ENCODE peak calls at places on chromosome 2, in ten cellular contexts. V is HTR-8/SVneo; I is LoVo; X is cardiac muscle cell; F is psoas muscle; D is activated CD4-positive, alpha-beta T cell treated with anti-CD3 and anti-CD28 coated beads for 4 hours; P is ELR; B is HFF-Myc; G is ovary; L is K562. Y is an unnamed sample.

GRCh38 chr2:169066817-169067356 is 2.5 kb upstream of the DHRS9 start:
- DNase-seq in I (no peak), X (no peak), B (no peak), L (no peak), D (no peak), G (no peak), F (no peak), V (no peak), P (no peak), Y (no peak)

GRCh38 chr2:12948231-12948962 is 231.7 kb downstream of the TRIB2 start:
- DNase-seq in D (no peak), P (peak), F (no peak), X (no peak), L (no peak), G (no peak), B (peak), V (no peak), I (no peak), Y (no peak)

GRCh38 chr2:149928026-149928425 is 340.5 kb upstream of the MMADHC start:
- DNase-seq in I (no peak), D (no peak), G (no peak), V (no peak), X (no peak), F (no peak), B (no peak), P (no peak), L (no peak), Y (no peak)

GRCh38 chr2:202769201-202769600 is 102.4 kb downstream of the ICA1L start:
- DNase-seq in V (no peak), D (no peak), P (no peak), B (no peak), L (no peak), X (no peak), F (no peak), G (no peak), I (no peak), Y (no peak)

GRCh38 chr2:188395903-188396699 is 104.4 kb downstream of the GULP1 start:
- DNase-seq in X (no peak), L (no peak), V (no peak), B (no peak), I (no peak), P (no peak), D (no peak), G (no peak), F (no peak), Y (no peak)

GRCh38 chr2:182918961-182919360 is 52.5 kb upstream of the FRZB start:
- DNase-seq in B (no peak), L (no peak), G (no peak), D (no peak), X (no peak), P (no peak), V (no peak), I (no peak), F (no peak), Y (no peak)

GRCh38 chr2:63055510-63056308 is 5.1 kb downstream of the OTX1 start:
- DNase-seq in L (no peak), D (no peak), V (no peak), I (no peak), X (peak), G (no peak), P (no peak), B (no peak), F (no peak), Y (no peak)

GRCh38 chr2:172084734-172085459 is 410 bp upstream of the DLX1 start:
- DNase-seq in F (peak), G (no peak), D (no peak), V (peak), L (peak), P (peak), X (peak), B (peak), I (peak), Y (peak)

GRCh38 chr2:160871096-160871495 is 289.1 kb upstream of the TANK start:
- DNase-seq in L (no peak), P (no peak), F (peak), V (no peak), D (no peak), B (no peak), G (no peak), X (no peak), I (no peak), Y (no peak)

GRCh38 chr2:74036450-74037175 is 51.9 kb downstream of the TET3 start:
- DNase-seq in X (no peak), G (no peak), D (no peak), F (no peak), B (no peak), V (no peak), I (no peak), L (peak), P (no peak), Y (no peak)

Y was measured in testis.